ENCODE peak calls at places on chromosomes 6 and 20, in nine cellular contexts. X is amygdala; P is BJ; G is PC-9; S is activated CD4-positive, CD25-positive, alpha-beta regulatory T cell treated with anti-CD3 and anti-CD28 coated beads, Interleukin-2, amount 50 U/mL, for 16 hours; I is CD8-positive, alpha-beta T cell; J is NCI-H1092; Y is pancreas; O is AG08396. T is an unnamed sample.

GRCh38 chr20:21395666-21396044 is 1.7 kb downstream of the NKX2-4 start:
- DNase-seq in X (no peak), P (no peak), G (no peak), S (no peak), I (peak; percentile 24), J (peak; percentile 44), Y (no peak), O (no peak), T (no peak)

GRCh38 chr6:74091133-74091793 is 395.3 kb downstream of the CD109 start:
- DNase-seq in X (no peak), P (no peak), G (no peak), S (no peak), I (no peak), J (peak; percentile 4), Y (peak; percentile 16), O (no peak), T (peak; percentile 20)

GRCh38 chr20:10793741-10794140 is 119.9 kb upstream of the JAG1 start:
- DNase-seq in X (no peak), P (no peak), G (no peak), S (no peak), I (no peak), J (peak; percentile 78), Y (no peak), O (no peak), T (no peak)

GRCh38 chr20:63735859-63736718 is at the start of gene LIME1:
- DNase-seq in X (no peak), P (no peak), G (no peak), S (no peak), I (peak; percentile 70), J (no peak), Y (no peak), O (no peak), T (no peak)

GRCh38 chr6:133707456-133707855 is 181.5 kb upstream of the TCF21 start:
- DNase-seq in X (no peak), P (peak; percentile 92), G (no peak), S (no peak), I (no peak), J (no peak), Y (no peak), O (peak; percentile 36), T (peak; percentile 74)

GRCh38 chr20:21511485-21511849 is 2.4 kb downstream of the NKX2-2 start:
- DNase-seq in X (no peak), P (no peak), G (no peak), S (no peak), I (no peak), J (no peak), Y (no peak), O (no peak), T (no peak)

GRCh38 chr20:49699200-49699992 is 14.3 kb downstream of the B4GALT5 start:
- DNase-seq in X (no peak), P (no peak), G (no peak), S (no peak), I (no peak), J (no peak), Y (no peak), O (no peak), T (peak; percentile 93)

GRCh38 chr20:4443016-4443415 is 278.7 kb upstream of the PRND start:
- DNase-seq in X (no peak), P (no peak), G (peak; percentile 56), S (no peak), I (no peak), J (no peak), Y (no peak), O (no peak), T (peak; percentile 56)

GRCh38 chr6:168117942-168118341 is 38.9 kb upstream of the FRMD1 start:
- DNase-seq in X (no peak), P (no peak), G (no peak), S (no peak), I (no peak), J (no peak), Y (peak; percentile 4), O (no peak), T (no peak)

GRCh38 chr6:132780770-132781371 is 17.6 kb downstream of the SLC18B1 start:
- DNase-seq in X (no peak), P (no peak), G (no peak), S (no peak), I (no peak), J (no peak), Y (no peak), O (peak; percentile 35), T (peak; percentile 1)

GRCh38 chr6:35669441-35669776 is 19.3 kb downstream of the FKBP5 start:
- DNase-seq in X (no peak), P (no peak), G (no peak), S (no peak), I (no peak), J (no peak), Y (no peak), O (no peak), T (no peak)

GRCh38 chr6:144349690-144350132 is 64.6 kb downstream of the UTRN start:
- DNase-seq in X (no peak), P (no peak), G (no peak), S (no peak), I (no peak), J (no peak), Y (no peak), O (no peak), T (peak; percentile 72)

GRCh38 chr6:13292774-13293173 is 35.6 kb downstream of the TBC1D7 start:
- DNase-seq in X (no peak), P (no peak), G (no peak), S (no peak), I (no peak), J (no peak), Y (no peak), O (no peak), T (no peak)

GRCh38 chr6:106461084-106461483 is 100.6 kb downstream of the CRYBG1 start:
- DNase-seq in X (no peak), P (no peak), G (no peak), S (no peak), I (no peak), J (no peak), Y (no peak), O (no peak), T (no peak)

GRCh38 chr20:2866236-2866635 is 7.0 kb upstream of the PTPRA start:
- DNase-seq in X (no peak), P (no peak), G (no peak), S (no peak), I (peak; percentile 24), J (no peak), Y (no peak), O (no peak), T (no peak)

GRCh38 chr6:42627044-42627443 is 63.2 kb downstream of the UBR2 start:
- DNase-seq in X (no peak), P (no peak), G (no peak), S (no peak), I (no peak), J (no peak), Y (no peak), O (no peak), T (no peak)

GRCh38 chr6:48151142-48151541 is 40.1 kb upstream of the PTCHD4 start:
- DNase-seq in X (no peak), P (peak; percentile 79), G (no peak), S (no peak), I (no peak), J (no peak), Y (no peak), O (no peak), T (peak; percentile 93)

GRCh38 chr6:7633361-7633760 is 43.4 kb downstream of the SNRNP48 start:
- DNase-seq in X (no peak), P (no peak), G (no peak), S (no peak), I (no peak), J (no peak), Y (no peak), O (no peak), T (no peak)

GRCh38 chr6:129543981-129544380 is 166.0 kb downstream of the ARHGAP18 start:
- DNase-seq in X (no peak), P (no peak), G (no peak), S (no peak), I (no peak), J (no peak), Y (no peak), O (no peak), T (no peak)